ENCODE peak calls at places on chromosome 7, in four cellular contexts. M is kidney epithelial cell, Y is thoracic aorta, O is SIG-M5. E is an unnamed sample.

GRCh38 chr7:105580022-105580740 is 1.1 kb downstream of the EFCAB10 start:
- DNase-seq in Y (no peak), M (no peak), O (no peak), E (no peak)

GRCh38 chr7:98777051-98777450 is 92.8 kb downstream of the TMEM130 start:
- DNase-seq in M (no peak), O (no peak), Y (no peak), E (no peak)

GRCh38 chr7:3028071-3028766 is 15.4 kb downstream of the CARD11 start:
- DNase-seq in Y (peak; percentile 28), M (peak; percentile 73), O (no peak), E (no peak)

GRCh38 chr7:24227603-24228359 is 56.2 kb upstream of the NPY start:
- DNase-seq in M (no peak), Y (no peak), O (no peak), E (no peak)

GRCh38 chr7:118918556-118918955 is 694.1 kb downstream of the ANKRD7 start:
- DNase-seq in O (no peak), Y (no peak), M (peak; percentile 7), E (no peak)

GRCh38 chr7:123682690-123683089 is 27.0 kb downstream of the LMOD2 start:
- DNase-seq in O (no peak), M (peak; percentile 38), Y (no peak), E (no peak)

GRCh38 chr7:46515844-46516590 is 594.9 kb upstream of the IGFBP3 start:
- DNase-seq in Y (no peak), O (no peak), M (peak; percentile 82), E (no peak)

GRCh38 chr7:74449809-74450397 is 3.8 kb upstream of the GTF2IRD1 start:
- DNase-seq in O (no peak), M (no peak), Y (no peak), E (no peak)

GRCh38 chr7:40483630-40484029 is 348.8 kb downstream of the SUGCT start:
- DNase-seq in M (no peak), Y (no peak), O (no peak), E (no peak)

GRCh38 chr7:148289630-148290029 is 300.9 kb upstream of the C7orf33 start:
- DNase-seq in Y (no peak), M (no peak), O (no peak), E (no peak)

GRCh38 chr7:94270772-94271171 is 123.9 kb upstream of the COL1A2 start:
- DNase-seq in M (no peak), O (no peak), Y (no peak), E (no peak)

GRCh38 chr7:17601921-17602320 is 303.5 kb downstream of the AHR start:
- DNase-seq in Y (no peak), O (no peak), M (no peak), E (no peak)

GRCh38 chr7:56092789-56093531 is at the start of gene PHKG1:
- DNase-seq in O (no peak), M (no peak), Y (peak; percentile 41), E (peak; percentile 65)

GRCh38 chr7:93245525-93246432 is 13.6 kb downstream of the VPS50 start:
- DNase-seq in M (no peak), O (no peak), Y (no peak), E (no peak)

GRCh38 chr7:41508755-41509154 is 194.1 kb downstream of the INHBA start:
- DNase-seq in O (no peak), M (no peak), Y (no peak), E (no peak)

GRCh38 chr7:101614939-101615302 is 14.2 kb downstream of the MYL10 start:
- DNase-seq in O (no peak), M (no peak), Y (peak; percentile 40), E (peak; percentile 62)

GRCh38 chr7:98360221-98361124 is 40.4 kb downstream of the BAIAP2L1 start:
- DNase-seq in Y (no peak), M (no peak), O (no peak), E (peak; percentile 73)

GRCh38 chr7:151387161-151388006 is 22.5 kb downstream of the WDR86 start:
- DNase-seq in O (no peak), Y (no peak), M (no peak), E (peak; percentile 35)

GRCh38 chr7:29322023-29322712 is 127.6 kb downstream of the CHN2 start:
- DNase-seq in Y (no peak), M (no peak), O (no peak), E (no peak)

GRCh38 chr7:5526190-5527037 is 102.8 kb upstream of the TNRC18 start:
- DNase-seq in M (no peak), O (no peak), Y (no peak), E (no peak)

GRCh38 chr7:32774411-32774970 is 117.1 kb downstream of the KBTBD2 start:
- DNase-seq in Y (no peak), M (no peak), O (no peak), E (no peak)

GRCh38 chr7:77266162-77266807 is 66.7 kb upstream of the FGL2 start:
- DNase-seq in Y (no peak), O (no peak), M (no peak), E (no peak)

GRCh38 chr7:100629117-100629711 is 12.1 kb downstream of the TFR2 start:
- DNase-seq in Y (no peak), M (no peak), O (no peak), E (no peak)

GRCh38 chr7:35828817-35829216 is 28.0 kb downstream of the SEPTIN7 start:
- DNase-seq in O (no peak), Y (no peak), M (no peak), E (no peak)

GRCh38 chr7:17320102-17320497 is 21.6 kb downstream of the AHR start:
- DNase-seq in Y (no peak), M (no peak), O (no peak), E (no peak)

GRCh38 chr7:25861704-25862253 is 290.2 kb upstream of the NFE2L3 start:
- DNase-seq in M (no peak), O (no peak), Y (no peak), E (no peak)

GRCh38 chr7:86926732-86927131 is 132.7 kb downstream of the ELAPOR2 start:
- DNase-seq in Y (no peak), O (no peak), M (no peak), E (no peak)

GRCh38 chr7:131090188-131090587 is 237.5 kb upstream of the MKLN1 start:
- DNase-seq in O (no peak), Y (no peak), M (no peak), E (no peak)

GRCh38 chr7:66946545-66946944 is 25.5 kb downstream of the TMEM248 start:
- DNase-seq in M (no peak), Y (no peak), O (no peak), E (no peak)

GRCh38 chr7:33873981-33874750 is 31.2 kb upstream of the BMPER start:
- DNase-seq in M (no peak), Y (no peak), O (no peak), E (no peak)

GRCh38 chr7:12719141-12719919 is 31.9 kb downstream of the ARL4A start:
- DNase-seq in M (no peak), O (peak; percentile 20), Y (no peak), E (no peak)

GRCh38 chr7:108037748-108038147 is 34.8 kb upstream of the LAMB1 start:
- DNase-seq in M (no peak), Y (no peak), O (no peak), E (no peak)

GRCh38 chr7:127578711-127579275 is 6.6 kb downstream of the GCC1 start:
- DNase-seq in O (no peak), Y (no peak), M (no peak), E (no peak)

GRCh38 chr7:117862378-117862777 is 10.9 kb downstream of the CTTNBP2 start:
- DNase-seq in Y (no peak), M (no peak), O (no peak), E (no peak)

E was measured in lower lobe of right lung.